ENCODE peak calls at places on chromosome 20, in eight cellular contexts. One of them, this sample, is unnamed.

GRCh38 chr20:43766395-43766794 is 39.6 kb upstream of the GTSF1L start:
- DNase-seq in CD4-positive, alpha-beta T cell: no peak
- DNase-seq in right lobe of liver: no peak
- DNase-seq in upper lobe of left lung: peak; percentile 32
- DNase-seq in mesenchymal stem cell: no peak
- DNase-seq in uterus: no peak
- DNase-seq in iPS DF 6.9: no peak
- DNase-seq in CD4-positive, CD25-positive, alpha-beta regulatory T cell: no peak
- DNase-seq in this sample: no peak

GRCh38 chr20:30286157-30286556 is 971.3 kb upstream of the DEFB115 start:
- DNase-seq in CD4-positive, alpha-beta T cell: no peak
- DNase-seq in right lobe of liver: no peak
- DNase-seq in upper lobe of left lung: peak; percentile 62
- DNase-seq in mesenchymal stem cell: no peak
- DNase-seq in uterus: no peak
- DNase-seq in iPS DF 6.9: no peak
- DNase-seq in CD4-positive, CD25-positive, alpha-beta regulatory T cell: no peak
- DNase-seq in this sample: no peak

GRCh38 chr20:50146214-50146613 is 7.3 kb downstream of the PEDS1 start:
- DNase-seq in CD4-positive, alpha-beta T cell: no peak
- DNase-seq in right lobe of liver: no peak
- DNase-seq in upper lobe of left lung: no peak
- DNase-seq in mesenchymal stem cell: no peak
- DNase-seq in uterus: no peak
- DNase-seq in iPS DF 6.9: no peak
- DNase-seq in CD4-positive, CD25-positive, alpha-beta regulatory T cell: no peak
- DNase-seq in this sample: no peak

GRCh38 chr20:41172296-41173140 is 35.2 kb downstream of the PLCG1 start:
- DNase-seq in CD4-positive, alpha-beta T cell: no peak
- DNase-seq in right lobe of liver: no peak
- DNase-seq in upper lobe of left lung: no peak
- DNase-seq in mesenchymal stem cell: no peak
- DNase-seq in uterus: peak; percentile 50
- DNase-seq in iPS DF 6.9: no peak
- DNase-seq in CD4-positive, CD25-positive, alpha-beta regulatory T cell: no peak
- DNase-seq in this sample: no peak

GRCh38 chr20:32282461-32282860 is 5.0 kb downstream of the KIF3B start:
- DNase-seq in CD4-positive, alpha-beta T cell: no peak
- DNase-seq in right lobe of liver: peak; percentile 88
- DNase-seq in upper lobe of left lung: no peak
- DNase-seq in mesenchymal stem cell: no peak
- DNase-seq in uterus: no peak
- DNase-seq in iPS DF 6.9: no peak
- DNase-seq in CD4-positive, CD25-positive, alpha-beta regulatory T cell: no peak
- DNase-seq in this sample: no peak

GRCh38 chr20:51910202-51911050 is 108.1 kb upstream of the SALL4 start:
- DNase-seq in CD4-positive, alpha-beta T cell: no peak
- DNase-seq in right lobe of liver: no peak
- DNase-seq in upper lobe of left lung: no peak
- DNase-seq in mesenchymal stem cell: peak; percentile 41
- DNase-seq in uterus: no peak
- DNase-seq in iPS DF 6.9: no peak
- DNase-seq in CD4-positive, CD25-positive, alpha-beta regulatory T cell: no peak
- DNase-seq in this sample: no peak

GRCh38 chr20:52447232-52447566 is 255.6 kb upstream of the ZFP64 start:
- DNase-seq in CD4-positive, alpha-beta T cell: no peak
- DNase-seq in right lobe of liver: no peak
- DNase-seq in upper lobe of left lung: no peak
- DNase-seq in mesenchymal stem cell: no peak
- DNase-seq in uterus: no peak
- DNase-seq in iPS DF 6.9: no peak
- DNase-seq in CD4-positive, CD25-positive, alpha-beta regulatory T cell: no peak
- DNase-seq in this sample: no peak

GRCh38 chr20:51354769-51355319 is 187.7 kb downstream of the NFATC2 start:
- DNase-seq in CD4-positive, alpha-beta T cell: no peak
- DNase-seq in right lobe of liver: no peak
- DNase-seq in upper lobe of left lung: no peak
- DNase-seq in mesenchymal stem cell: peak; percentile 62
- DNase-seq in uterus: no peak
- DNase-seq in iPS DF 6.9: no peak
- DNase-seq in CD4-positive, CD25-positive, alpha-beta regulatory T cell: no peak
- DNase-seq in this sample: no peak

GRCh38 chr20:3900187-3900604 is 11.0 kb downstream of the PANK2 start:
- DNase-seq in CD4-positive, alpha-beta T cell: no peak
- DNase-seq in right lobe of liver: no peak
- DNase-seq in upper lobe of left lung: no peak
- DNase-seq in mesenchymal stem cell: no peak
- DNase-seq in uterus: no peak
- DNase-seq in iPS DF 6.9: no peak
- DNase-seq in CD4-positive, CD25-positive, alpha-beta regulatory T cell: no peak
- DNase-seq in this sample: no peak

GRCh38 chr20:45235995-45236394 is 14.8 kb downstream of the SEMG2 start:
- DNase-seq in CD4-positive, alpha-beta T cell: no peak
- DNase-seq in right lobe of liver: no peak
- DNase-seq in upper lobe of left lung: no peak
- DNase-seq in mesenchymal stem cell: no peak
- DNase-seq in uterus: no peak
- DNase-seq in iPS DF 6.9: peak; percentile 54
- DNase-seq in CD4-positive, CD25-positive, alpha-beta regulatory T cell: no peak
- DNase-seq in this sample: no peak

GRCh38 chr20:51259455-51259854 is 236.5 kb upstream of the KCNG1 start:
- DNase-seq in CD4-positive, alpha-beta T cell: no peak
- DNase-seq in right lobe of liver: no peak
- DNase-seq in upper lobe of left lung: no peak
- DNase-seq in mesenchymal stem cell: no peak
- DNase-seq in uterus: no peak
- DNase-seq in iPS DF 6.9: no peak
- DNase-seq in CD4-positive, CD25-positive, alpha-beta regulatory T cell: no peak
- DNase-seq in this sample: no peak

GRCh38 chr20:13331536-13331935 is 110.5 kb downstream of the ISM1 start:
- DNase-seq in CD4-positive, alpha-beta T cell: no peak
- DNase-seq in right lobe of liver: no peak
- DNase-seq in upper lobe of left lung: no peak
- DNase-seq in mesenchymal stem cell: peak; percentile 28
- DNase-seq in uterus: no peak
- DNase-seq in iPS DF 6.9: no peak
- DNase-seq in CD4-positive, CD25-positive, alpha-beta regulatory T cell: no peak
- DNase-seq in this sample: no peak

GRCh38 chr20:44629542-44629941 is 22.0 kb downstream of the ADA start:
- DNase-seq in CD4-positive, alpha-beta T cell: no peak
- DNase-seq in right lobe of liver: no peak
- DNase-seq in upper lobe of left lung: peak; percentile 56
- DNase-seq in mesenchymal stem cell: no peak
- DNase-seq in uterus: no peak
- DNase-seq in iPS DF 6.9: no peak
- DNase-seq in CD4-positive, CD25-positive, alpha-beta regulatory T cell: no peak
- DNase-seq in this sample: no peak

GRCh38 chr20:12047838-12048432 is 130.2 kb downstream of the BTBD3 start:
- DNase-seq in CD4-positive, alpha-beta T cell: no peak
- DNase-seq in right lobe of liver: no peak
- DNase-seq in upper lobe of left lung: no peak
- DNase-seq in mesenchymal stem cell: peak; percentile 20
- DNase-seq in uterus: no peak
- DNase-seq in iPS DF 6.9: no peak
- DNase-seq in CD4-positive, CD25-positive, alpha-beta regulatory T cell: no peak
- DNase-seq in this sample: no peak

GRCh38 chr20:60967431-60968316 is 284.4 kb upstream of the CDH4 start:
- DNase-seq in CD4-positive, alpha-beta T cell: no peak
- DNase-seq in right lobe of liver: no peak
- DNase-seq in upper lobe of left lung: peak; percentile 66
- DNase-seq in mesenchymal stem cell: no peak
- DNase-seq in uterus: no peak
- DNase-seq in iPS DF 6.9: no peak
- DNase-seq in CD4-positive, CD25-positive, alpha-beta regulatory T cell: no peak
- DNase-seq in this sample: no peak

GRCh38 chr20:54208492-54209044 is 681 bp downstream of the PFDN4 start:
- DNase-seq in CD4-positive, alpha-beta T cell: no peak
- DNase-seq in right lobe of liver: no peak
- DNase-seq in upper lobe of left lung: no peak
- DNase-seq in mesenchymal stem cell: peak; percentile 52
- DNase-seq in uterus: no peak
- DNase-seq in iPS DF 6.9: no peak
- DNase-seq in CD4-positive, CD25-positive, alpha-beta regulatory T cell: no peak
- DNase-seq in this sample: no peak

GRCh38 chr20:18585134-18585533 is 2.7 kb upstream of the DTD1 start:
- DNase-seq in CD4-positive, alpha-beta T cell: no peak
- DNase-seq in right lobe of liver: no peak
- DNase-seq in upper lobe of left lung: no peak
- DNase-seq in mesenchymal stem cell: peak; percentile 31
- DNase-seq in uterus: no peak
- DNase-seq in iPS DF 6.9: no peak
- DNase-seq in CD4-positive, CD25-positive, alpha-beta regulatory T cell: no peak
- DNase-seq in this sample: no peak

GRCh38 chr20:46501961-46502360 is 11.4 kb downstream of the ZNF334 start:
- DNase-seq in CD4-positive, alpha-beta T cell: no peak
- DNase-seq in right lobe of liver: no peak
- DNase-seq in upper lobe of left lung: no peak
- DNase-seq in mesenchymal stem cell: no peak
- DNase-seq in uterus: no peak
- DNase-seq in iPS DF 6.9: no peak
- DNase-seq in CD4-positive, CD25-positive, alpha-beta regulatory T cell: no peak
- DNase-seq in this sample: no peak
- H3K9me3 ChIP-seq in CD4-positive, alpha-beta T cell: peaks cover 41% of the 10 kb centered on the region
- H3K9me3 ChIP-seq in right lobe of liver: peaks cover 36% of the 10 kb centered on the region
- H3K9me3 ChIP-seq in upper lobe of left lung: peaks cover 42% of the 10 kb centered on the region
- H3K9me3 ChIP-seq in mesenchymal stem cell: peaks cover 84% of the 10 kb centered on the region
- H3K9me3 ChIP-seq in uterus: no peaks in the 10 kb centered on the region
- H3K9me3 ChIP-seq in iPS DF 6.9: peaks cover 19% of the 10 kb centered on the region
- H3K9me3 ChIP-seq in CD4-positive, CD25-positive, alpha-beta regulatory T cell: peaks cover 41% of the 10 kb centered on the region
- H3K9me3 ChIP-seq in this sample: peaks cover 12% of the 10 kb centered on the region

GRCh38 chr20:62101078-62101477 is 21.2 kb upstream of the LSM14B start:
- DNase-seq in CD4-positive, alpha-beta T cell: no peak
- DNase-seq in right lobe of liver: no peak
- DNase-seq in upper lobe of left lung: no peak
- DNase-seq in mesenchymal stem cell: no peak
- DNase-seq in uterus: no peak
- DNase-seq in iPS DF 6.9: no peak
- DNase-seq in CD4-positive, CD25-positive, alpha-beta regulatory T cell: no peak
- DNase-seq in this sample: no peak

GRCh38 chr20:62103508-62104233 is 18.6 kb upstream of the LSM14B start:
- DNase-seq in CD4-positive, alpha-beta T cell: no peak
- DNase-seq in right lobe of liver: no peak
- DNase-seq in upper lobe of left lung: peak; percentile 73
- DNase-seq in mesenchymal stem cell: no peak
- DNase-seq in uterus: no peak
- DNase-seq in iPS DF 6.9: no peak
- DNase-seq in CD4-positive, CD25-positive, alpha-beta regulatory T cell: no peak
- DNase-seq in this sample: no peak

GRCh38 chr20:62104234-62104789 is 18.0 kb upstream of the LSM14B start:
- DNase-seq in CD4-positive, alpha-beta T cell: no peak
- DNase-seq in right lobe of liver: no peak
- DNase-seq in upper lobe of left lung: no peak
- DNase-seq in mesenchymal stem cell: no peak
- DNase-seq in uterus: no peak
- DNase-seq in iPS DF 6.9: no peak
- DNase-seq in CD4-positive, CD25-positive, alpha-beta regulatory T cell: no peak
- DNase-seq in this sample: no peak

GRCh38 chr20:62104791-62105345 is 17.4 kb upstream of the LSM14B start:
- DNase-seq in CD4-positive, alpha-beta T cell: no peak
- DNase-seq in right lobe of liver: no peak
- DNase-seq in upper lobe of left lung: no peak
- DNase-seq in mesenchymal stem cell: no peak
- DNase-seq in uterus: peak; percentile 86
- DNase-seq in iPS DF 6.9: no peak
- DNase-seq in CD4-positive, CD25-positive, alpha-beta regulatory T cell: no peak
- DNase-seq in this sample: no peak

GRCh38 chr20:62105592-62105991 is 16.7 kb upstream of the LSM14B start:
- DNase-seq in CD4-positive, alpha-beta T cell: no peak
- DNase-seq in right lobe of liver: no peak
- DNase-seq in upper lobe of left lung: no peak
- DNase-seq in mesenchymal stem cell: no peak
- DNase-seq in uterus: no peak
- DNase-seq in iPS DF 6.9: no peak
- DNase-seq in CD4-positive, CD25-positive, alpha-beta regulatory T cell: no peak
- DNase-seq in this sample: no peak
- H3K9me3 ChIP-seq in CD4-positive, alpha-beta T cell: peaks cover 85% of the 10 kb centered on the region
- H3K9me3 ChIP-seq in right lobe of liver: peaks cover 16% of the 10 kb centered on the region
- H3K9me3 ChIP-seq in upper lobe of left lung: peaks cover 71% of the 10 kb centered on the region
- H3K9me3 ChIP-seq in mesenchymal stem cell: peaks cover 44% of the 10 kb centered on the region
- H3K9me3 ChIP-seq in uterus: no peaks in the 10 kb centered on the region
- H3K9me3 ChIP-seq in iPS DF 6.9: no peaks in the 10 kb centered on the region
- H3K9me3 ChIP-seq in CD4-positive, CD25-positive, alpha-beta regulatory T cell: peaks cover 29% of the 10 kb centered on the region
- H3K9me3 ChIP-seq in this sample: peaks cover 5% of the 10 kb centered on the region

GRCh38 chr20:25525857-25526256 is 59.5 kb downstream of the NINL start:
- DNase-seq in CD4-positive, alpha-beta T cell: no peak
- DNase-seq in right lobe of liver: no peak
- DNase-seq in upper lobe of left lung: no peak
- DNase-seq in mesenchymal stem cell: peak; percentile 93
- DNase-seq in uterus: no peak
- DNase-seq in iPS DF 6.9: no peak
- DNase-seq in CD4-positive, CD25-positive, alpha-beta regulatory T cell: no peak
- DNase-seq in this sample: no peak

GRCh38 chr20:25525295-25525694 is 60.0 kb downstream of the NINL start:
- DNase-seq in CD4-positive, alpha-beta T cell: no peak
- DNase-seq in right lobe of liver: no peak
- DNase-seq in upper lobe of left lung: no peak
- DNase-seq in mesenchymal stem cell: no peak
- DNase-seq in uterus: no peak
- DNase-seq in iPS DF 6.9: no peak
- DNase-seq in CD4-positive, CD25-positive, alpha-beta regulatory T cell: no peak
- DNase-seq in this sample: no peak

GRCh38 chr20:25526446-25526845 is 58.9 kb downstream of the NINL start:
- DNase-seq in CD4-positive, alpha-beta T cell: no peak
- DNase-seq in right lobe of liver: no peak
- DNase-seq in upper lobe of left lung: no peak
- DNase-seq in mesenchymal stem cell: peak; percentile 20
- DNase-seq in uterus: no peak
- DNase-seq in iPS DF 6.9: no peak
- DNase-seq in CD4-positive, CD25-positive, alpha-beta regulatory T cell: no peak
- DNase-seq in this sample: no peak

GRCh38 chr20:25517124-25517523 is 68.2 kb downstream of the NINL start:
- DNase-seq in CD4-positive, alpha-beta T cell: no peak
- DNase-seq in right lobe of liver: no peak
- DNase-seq in upper lobe of left lung: no peak
- DNase-seq in mesenchymal stem cell: no peak
- DNase-seq in uterus: no peak
- DNase-seq in iPS DF 6.9: no peak
- DNase-seq in CD4-positive, CD25-positive, alpha-beta regulatory T cell: no peak
- DNase-seq in this sample: no peak

GRCh38 chr20:25521382-25521781 is 63.9 kb downstream of the NINL start:
- DNase-seq in CD4-positive, alpha-beta T cell: no peak
- DNase-seq in right lobe of liver: no peak
- DNase-seq in upper lobe of left lung: no peak
- DNase-seq in mesenchymal stem cell: no peak
- DNase-seq in uterus: no peak
- DNase-seq in iPS DF 6.9: no peak
- DNase-seq in CD4-positive, CD25-positive, alpha-beta regulatory T cell: no peak
- DNase-seq in this sample: no peak
- H3K9me3 ChIP-seq in CD4-positive, alpha-beta T cell: no peaks in the 10 kb centered on the region
- H3K9me3 ChIP-seq in right lobe of liver: no peaks in the 10 kb centered on the region
- H3K9me3 ChIP-seq in upper lobe of left lung: no peaks in the 10 kb centered on the region
- H3K9me3 ChIP-seq in mesenchymal stem cell: no peaks in the 10 kb centered on the region
- H3K9me3 ChIP-seq in uterus: no peaks in the 10 kb centered on the region
- H3K9me3 ChIP-seq in iPS DF 6.9: peaks cover 2% of the 10 kb centered on the region
- H3K9me3 ChIP-seq in CD4-positive, CD25-positive, alpha-beta regulatory T cell: no peaks in the 10 kb centered on the region
- H3K9me3 ChIP-seq in this sample: no peaks in the 10 kb centered on the region

DNA sequence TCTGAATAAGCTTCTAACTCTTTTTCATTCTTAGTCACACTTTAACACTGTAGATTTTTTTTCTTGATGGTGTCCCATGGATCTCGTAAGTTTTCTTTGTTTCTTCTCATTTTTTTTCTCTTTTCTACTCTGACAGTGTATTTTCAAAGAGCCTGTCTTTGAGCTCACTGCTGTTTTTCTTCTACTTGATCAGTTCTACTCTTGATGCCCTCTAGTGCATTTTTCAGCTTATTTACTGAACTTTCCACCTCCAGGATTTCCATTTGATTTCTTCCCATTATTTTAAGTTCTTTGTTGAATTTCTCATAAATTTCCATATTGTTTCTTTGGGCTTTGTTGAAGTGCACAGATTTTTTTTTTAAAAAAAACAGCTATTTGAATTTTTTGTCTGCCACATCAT is 2641.1 kb upstream of the DEFB115 start:
- DNase-seq in CD4-positive, alpha-beta T cell: no peak
- DNase-seq in right lobe of liver: no peak
- DNase-seq in upper lobe of left lung: no peak
- DNase-seq in mesenchymal stem cell: no peak
- DNase-seq in uterus: no peak
- DNase-seq in iPS DF 6.9: no peak
- DNase-seq in CD4-positive, CD25-positive, alpha-beta regulatory T cell: no peak
- DNase-seq in this sample: no peak
- H3K9me3 ChIP-seq in CD4-positive, alpha-beta T cell: peaks cover 24% of the 10 kb centered on the region
- H3K9me3 ChIP-seq in right lobe of liver: no peaks in the 10 kb centered on the region
- H3K9me3 ChIP-seq in upper lobe of left lung: peaks cover 25% of the 10 kb centered on the region
- H3K9me3 ChIP-seq in mesenchymal stem cell: peaks cover 33% of the 10 kb centered on the region
- H3K9me3 ChIP-seq in uterus: no peaks in the 10 kb centered on the region
- H3K9me3 ChIP-seq in iPS DF 6.9: no peaks in the 10 kb centered on the region
- H3K9me3 ChIP-seq in CD4-positive, CD25-positive, alpha-beta regulatory T cell: peaks cover 9% of the 10 kb centered on the region
- H3K9me3 ChIP-seq in this sample: peaks cover 8% of the 10 kb centered on the region